ENCODE peak calls at places on chromosomes 11 and 22, in four cellular contexts. S is kidney epithelial cell; N is upper lobe of right lung; V is activated CD4-positive, alpha-beta T cell treated with anti-CD3 and anti-CD28 coated beads, Interleukin-2, amount 50 U/mL, for 4 hours. W is an unnamed sample.

GRCh38 chr11:92852946-92853345 is 116.5 kb upstream of the MTNR1B start:
- DNase-seq in S (no peak), N (peak), V (no peak), W (peak)

GRCh38 chr11:126890561-126890960 is 110.0 kb downstream of the KIRREL3 start:
- DNase-seq in S (no peak), N (no peak), V (no peak), W (no peak)

GRCh38 chr11:1876361-1877063 is 15.2 kb downstream of the PRR33 start:
- DNase-seq in S (no peak), N (peak), V (no peak), W (no peak)

GRCh38 chr11:130785376-130786110 is 130.7 kb downstream of the SNX19 start:
- DNase-seq in S (no peak), N (no peak), V (no peak), W (no peak)

GRCh38 chr22:32660292-32660691 is 141.2 kb upstream of the TIMP3 start:
- DNase-seq in S (no peak), N (peak), V (peak), W (no peak)

GRCh38 chr11:26442131-26442530 is 110.2 kb downstream of the ANO3 start:
- DNase-seq in S (no peak), N (no peak), V (no peak), W (peak)

GRCh38 chr11:8070417-8071101 is 10.5 kb upstream of the TUB start:
- DNase-seq in S (no peak), N (no peak), V (no peak), W (no peak)

GRCh38 chr11:72391638-72392423 is 42.5 kb downstream of the CLPB start:
- DNase-seq in S (no peak), N (no peak), V (no peak), W (no peak)

GRCh38 chr11:29256580-29256979 is 760.2 kb downstream of the KCNA4 start:
- DNase-seq in S (no peak), N (no peak), V (no peak), W (no peak)

GRCh38 chr11:66181632-66182345 is 86.7 kb upstream of the RAB1B start:
- DNase-seq in S (no peak), N (no peak), V (no peak), W (peak)

GRCh38 chr11:69475866-69476714 is 5.4 kb upstream of the LINC01488 start:
- DNase-seq in S (no peak), N (no peak), V (no peak), W (no peak)

GRCh38 chr11:1206391-1207271 is 16.2 kb upstream of the MUC5B start:
- DNase-seq in S (no peak), N (peak), V (no peak), W (no peak)

GRCh38 chr22:21624880-21625791 is 4.7 kb downstream of the YDJC start:
- DNase-seq in S (no peak), N (no peak), V (no peak), W (no peak)

GRCh38 chr22:37465721-37466120 is 20.5 kb downstream of the MFNG start:
- DNase-seq in S (no peak), N (no peak), V (no peak), W (no peak)

GRCh38 chr11:58867556-58867955 is 23.1 kb upstream of the GLYATL2 start:
- DNase-seq in S (no peak), N (no peak), V (no peak), W (no peak)

GRCh38 chr11:117327567-117328413 is at the start of gene CEP164:
- DNase-seq in S (peak), N (peak), V (peak), W (peak)

GRCh38 chr11:121723261-121723741 is 270.5 kb upstream of the SORL1-AS1 start:
- DNase-seq in S (no peak), N (no peak), V (no peak), W (no peak)

GRCh38 chr11:11243790-11244469 is 109.1 kb downstream of the CSNK2A3 start:
- DNase-seq in S (peak), N (no peak), V (peak), W (no peak)

GRCh38 chr11:73969991-73970800 is 12.4 kb downstream of the UCP2 start:
- DNase-seq in S (no peak), N (no peak), V (no peak), W (no peak)

W was measured in epithelial cell of prostate.